ENCODE peak calls at places on chromosome 4, in seven cellular contexts. L, I, S, F, O, R and V are unnamed samples.

GRCh38 chr4:114146947-114147618 is 167.6 kb upstream of the ARSJ start:
- DNase-seq in L (no peak), I (no peak), S (no peak), F (no peak), O (no peak), R (no peak), V (peak; percentile 41)

GRCh38 chr4:74230902-74231499 is 73.1 kb downstream of the MTHFD2L start:
- DNase-seq in L (no peak), I (no peak), S (no peak), F (no peak), O (no peak), R (no peak), V (peak; percentile 76)

GRCh38 chr4:80171251-80171650 is 26.1 kb upstream of the PRDM8 start:
- DNase-seq in L (no peak), I (no peak), S (no peak), F (no peak), O (no peak), R (no peak), V (no peak)

GRCh38 chr4:57652765-57653164 is 542.6 kb upstream of the IGFBP7 start:
- DNase-seq in L (no peak), I (no peak), S (no peak), F (no peak), O (no peak), R (no peak), V (no peak)

GRCh38 chr4:8580321-8581093 is at the start of gene GPR78:
- DNase-seq in L (no peak), I (no peak), S (peak; percentile 71), F (no peak), O (no peak), R (no peak), V (peak; percentile 91)

GRCh38 chr4:11640584-11640983 is 211.9 kb upstream of the HS3ST1 start:
- DNase-seq in L (no peak), I (no peak), S (no peak), F (no peak), O (no peak), R (no peak), V (no peak)

GRCh38 chr4:19494958-19495357 is 756.7 kb upstream of the SLIT2 start:
- DNase-seq in L (no peak), I (no peak), S (no peak), F (no peak), O (no peak), R (no peak), V (no peak)

GRCh38 chr4:16684083-16684482 is 214.4 kb downstream of the LDB2 start:
- DNase-seq in L (no peak), I (no peak), S (no peak), F (no peak), O (no peak), R (no peak), V (no peak)

GRCh38 chr4:147546341-147546740 is 65.4 kb downstream of the EDNRA start:
- DNase-seq in L (no peak), I (no peak), S (no peak), F (no peak), O (no peak), R (no peak), V (no peak)

GRCh38 chr4:161799687-161800086 is 364.1 kb downstream of the FSTL5 start:
- DNase-seq in L (no peak), I (no peak), S (no peak), F (no peak), O (no peak), R (no peak), V (no peak)

GRCh38 chr4:102759835-102760644 is 728 bp downstream of the MANBA start:
- DNase-seq in L (no peak), I (peak; percentile 40), S (no peak), F (no peak), O (peak; percentile 15), R (no peak), V (no peak)

GRCh38 chr4:183409956-183410355 is 34.5 kb upstream of the CDKN2AIP start:
- DNase-seq in L (no peak), I (no peak), S (no peak), F (no peak), O (no peak), R (no peak), V (no peak)

GRCh38 chr4:7233601-7234000 is 41.3 kb downstream of the SORCS2 start:
- DNase-seq in L (no peak), I (no peak), S (no peak), F (no peak), O (no peak), R (no peak), V (no peak)

GRCh38 chr4:165737309-165737972 is 135.6 kb upstream of the TLL1 start:
- DNase-seq in L (no peak), I (no peak), S (no peak), F (no peak), O (no peak), R (no peak), V (no peak)

GRCh38 chr4:7828926-7829325 is 110.7 kb downstream of the AFAP1 start:
- DNase-seq in L (no peak), I (no peak), S (no peak), F (no peak), O (no peak), R (no peak), V (no peak)

DNA sequence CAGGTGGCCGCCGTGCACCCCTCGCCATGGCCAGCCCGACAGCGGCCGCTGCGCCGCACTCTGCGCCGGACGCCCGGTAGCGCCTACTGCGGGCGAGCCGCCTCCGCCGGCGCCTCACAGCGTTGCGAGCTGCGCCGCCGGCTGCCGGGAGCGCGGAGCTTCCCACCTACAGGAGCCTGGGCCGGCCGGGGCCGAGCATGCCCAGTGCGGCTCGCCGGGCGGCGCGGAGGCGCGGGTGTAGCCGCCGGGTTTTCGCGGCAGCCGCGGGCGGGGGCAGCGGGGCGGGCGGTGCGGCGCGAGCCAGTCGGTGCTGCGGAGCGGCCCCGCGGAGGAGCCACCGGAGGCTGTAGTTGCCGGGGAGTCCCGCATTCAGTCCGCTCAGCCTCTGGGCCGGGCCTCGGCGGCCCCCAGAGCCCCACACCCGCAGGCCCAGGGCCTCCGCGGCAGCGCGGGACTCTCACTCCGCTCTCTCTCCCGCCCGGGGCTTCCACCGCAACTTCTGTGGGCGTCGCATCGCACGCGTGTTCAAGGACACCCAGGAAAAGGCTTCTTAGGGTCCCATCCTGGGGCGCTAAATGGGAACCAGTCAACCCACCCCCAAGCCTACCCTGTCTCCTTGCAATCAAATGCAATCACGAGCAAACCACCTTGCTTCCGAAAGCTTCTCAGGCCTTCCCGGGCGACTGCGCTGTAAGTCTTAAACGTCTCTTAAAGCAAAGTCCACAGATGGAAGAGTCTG is at the start of gene MFAP3L:
- DNase-seq in L (peak; percentile 83), I (no peak), S (peak; percentile 97), F (no peak), O (peak; percentile 86), R (peak; percentile 75), V (peak; percentile 98)
- TF ChIP-seq POLR2AphosphoS5 in L (no peak), I (no peak), S (peak; percentile 63), F (no peak), O (no peak), R (peak; percentile 77), V (no peak)

DNA sequence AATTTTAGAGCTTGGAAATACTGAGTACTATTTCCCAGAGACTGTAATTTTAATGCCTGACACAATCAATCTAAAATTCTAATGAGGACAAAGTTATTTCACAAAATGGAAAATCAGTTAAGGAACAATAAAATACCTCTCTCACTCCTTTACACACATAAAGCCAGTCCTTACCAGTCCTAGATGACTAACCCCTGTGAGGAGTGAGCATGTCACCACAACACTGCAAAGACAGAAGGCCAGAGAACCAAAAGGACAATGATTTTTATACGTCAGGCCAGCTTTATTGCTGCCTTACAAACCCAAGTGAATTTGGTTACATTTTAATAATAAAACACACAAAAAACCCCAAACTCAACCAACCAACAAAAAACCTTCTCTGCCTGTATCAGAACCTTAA is 57.5 kb downstream of the SHISA3 start:
- DNase-seq in L (no peak), I (no peak), S (no peak), F (no peak), O (no peak), R (no peak), V (no peak)
- H3K27ac ChIP-seq in L (no peak overlapping the region), I (no peak overlapping the region), S (no peak overlapping the region), F (no peak overlapping the region), O (no peak overlapping the region), R (no peak overlapping the region), V (no peak overlapping the region)

DNA sequence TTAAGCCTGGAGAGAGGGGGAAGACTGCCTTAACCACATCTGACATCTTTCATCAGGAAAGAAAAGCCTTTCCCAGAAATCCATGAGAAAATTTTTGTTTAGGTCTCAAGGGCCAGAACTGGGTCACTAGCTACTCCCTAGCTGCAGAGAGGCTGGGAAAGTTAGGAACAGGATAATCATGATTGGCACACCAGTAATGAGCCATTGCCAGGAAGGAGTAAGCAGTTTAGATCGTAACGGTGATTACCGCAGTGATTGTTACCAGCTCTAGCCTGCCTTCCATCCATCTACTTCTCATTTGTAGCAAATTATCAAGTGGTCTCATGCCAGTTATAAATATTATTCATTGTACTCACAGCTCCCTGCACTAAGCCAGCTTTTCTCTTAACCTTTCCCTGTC is 22.7 kb upstream of the STX18 start:
- DNase-seq in L (no peak), I (no peak), S (no peak), F (no peak), O (no peak), R (no peak), V (no peak)
- TF ChIP-seq POLR2AphosphoS5 in L (no peak), I (no peak), S (no peak), F (no peak), O (no peak), R (no peak), V (no peak)

DNA sequence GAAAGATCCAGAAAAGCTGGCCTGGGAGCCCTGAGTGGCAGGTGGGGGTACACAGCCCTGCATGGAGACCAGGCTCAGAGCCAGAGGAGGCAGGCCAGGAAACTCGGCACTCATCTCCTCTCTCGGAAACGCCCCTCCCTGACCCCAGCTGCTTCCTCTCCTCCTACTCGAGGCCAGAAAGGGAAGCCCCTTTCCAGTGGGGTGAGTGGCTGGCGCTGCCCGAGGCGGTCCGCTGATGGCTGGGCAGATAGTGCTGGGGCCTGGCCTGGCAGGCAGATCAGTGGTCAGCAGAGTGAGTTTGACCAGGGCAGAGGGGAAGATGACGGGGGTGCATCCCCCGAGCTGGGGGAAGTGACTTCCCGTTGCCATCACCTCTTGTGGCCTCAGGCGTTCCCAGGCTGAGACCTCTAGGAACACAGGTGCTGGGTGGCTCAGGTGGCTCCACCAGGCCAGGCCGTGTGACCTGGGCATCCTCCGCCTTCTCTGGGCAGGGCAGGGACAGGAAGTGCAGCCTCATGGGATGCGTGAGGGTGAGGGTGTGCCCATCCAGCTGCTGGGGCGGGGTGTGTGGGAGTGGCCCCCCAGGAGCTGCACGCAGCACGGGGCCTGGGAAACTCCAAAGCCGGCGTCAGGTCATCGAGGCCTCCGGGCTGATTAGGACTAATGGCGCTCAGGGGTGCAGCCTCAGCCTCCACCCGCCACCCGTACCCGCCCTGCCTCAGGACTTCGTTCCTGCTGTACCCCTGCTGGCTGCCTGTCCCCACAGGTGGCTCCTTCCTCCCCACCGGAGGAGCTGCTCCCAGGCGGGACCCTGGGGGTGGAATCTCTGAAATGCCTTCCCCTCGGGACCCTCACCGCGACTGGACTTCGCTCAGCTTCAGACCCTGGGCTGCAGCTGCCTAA is 5.8 kb downstream of the SH3BP2 start:
- DNase-seq in L (peak; percentile 53), I (no peak), S (peak; percentile 95), F (no peak), O (no peak), R (no peak), V (peak; percentile 83)
- H3K27ac ChIP-seq in L (peak overlapping the region; percentile 87), I (peak overlapping the region; percentile 57), S (peak overlapping the region; percentile 88), F (peak overlapping the region; percentile 89), O (peak overlapping the region; percentile 63), R (peak overlapping the region; percentile 18), V (peak overlapping the region; percentile 92)

GRCh38 chr4:76787898-76788297 is 110.0 kb downstream of the SOWAHB start:
- DNase-seq in L (no peak), I (no peak), S (no peak), F (no peak), O (no peak), R (no peak), V (no peak)
- TF ChIP-seq POLR2AphosphoS5 in L (no peak), I (no peak), S (no peak), F (no peak), O (no peak), R (no peak), V (no peak)